ENCODE peak calls at places on chromosome 2, in ten cellular contexts. I, L, M, B, S, F, N, X, V and O are unnamed samples.

GRCh38 chr2:226187601-226188000 is 612.0 kb downstream of the IRS1 start:
- DNase-seq in I (no peak), L (no peak), M (no peak), B (no peak), S (no peak), F (no peak), N (no peak), X (no peak), V (peak), O (no peak)

GRCh38 chr2:211435331-211435730 is 878.9 kb downstream of the CPS1 start:
- DNase-seq in I (no peak), L (peak), M (no peak), B (no peak), S (no peak), F (no peak), N (no peak), X (no peak), V (no peak), O (no peak)

GRCh38 chr2:168518555-168519066 is 62.5 kb downstream of the CERS6 start:
- DNase-seq in I (no peak), L (peak), M (no peak), B (no peak), S (peak), F (peak), N (no peak), X (no peak), V (no peak), O (no peak)

GRCh38 chr2:172743898-172744297 is 8.3 kb downstream of the RAPGEF4 start:
- DNase-seq in I (no peak), L (no peak), M (no peak), B (no peak), S (no peak), F (no peak), N (no peak), X (no peak), V (no peak), O (no peak)

GRCh38 chr2:18623782-18624181 is 34.4 kb upstream of the NT5C1B start:
- DNase-seq in I (no peak), L (no peak), M (no peak), B (no peak), S (no peak), F (no peak), N (no peak), X (no peak), V (peak), O (no peak)

GRCh38 chr2:99975386-99975785 is 167.0 kb downstream of the AFF3 start:
- DNase-seq in I (no peak), L (no peak), M (no peak), B (no peak), S (no peak), F (no peak), N (no peak), X (no peak), V (peak), O (no peak)

GRCh38 chr2:96699621-96700020 is 40.2 kb downstream of the LMAN2L start:
- DNase-seq in I (no peak), L (no peak), M (peak), B (no peak), S (peak), F (no peak), N (no peak), X (no peak), V (no peak), O (no peak)

GRCh38 chr2:172969171-172969570 is 106.5 kb upstream of the MAP3K20 start:
- DNase-seq in I (no peak), L (no peak), M (no peak), B (no peak), S (no peak), F (no peak), N (no peak), X (no peak), V (no peak), O (no peak)

GRCh38 chr2:191170773-191171172 is 20.0 kb upstream of the STAT4 start:
- DNase-seq in I (no peak), L (no peak), M (no peak), B (no peak), S (no peak), F (no peak), N (no peak), X (no peak), V (peak), O (no peak)

GRCh38 chr2:9558948-9559381 is 3.3 kb upstream of the ADAM17 start:
- DNase-seq in I (no peak), L (no peak), M (no peak), B (no peak), S (peak), F (no peak), N (no peak), X (no peak), V (peak), O (no peak)

GRCh38 chr2:189082576-189082975 is 97.0 kb downstream of the COL5A2 start:
- DNase-seq in I (no peak), L (no peak), M (no peak), B (no peak), S (no peak), F (no peak), N (no peak), X (no peak), V (peak), O (no peak)

GRCh38 chr2:196853301-196854087 is 44.3 kb upstream of the C2orf66 start:
- DNase-seq in I (no peak), L (no peak), M (no peak), B (no peak), S (no peak), F (no peak), N (no peak), X (no peak), V (no peak), O (no peak)

GRCh38 chr2:109136542-109136941 is 7.5 kb downstream of the SH3RF3 start:
- DNase-seq in I (no peak), L (no peak), M (no peak), B (no peak), S (no peak), F (no peak), N (no peak), X (no peak), V (no peak), O (no peak)

GRCh38 chr2:206442854-206443734 is at the start of gene ADAM23:
- DNase-seq in I (peak), L (peak), M (no peak), B (peak), S (no peak), F (peak), N (peak), X (peak), V (peak), O (no peak)

GRCh38 chr2:119520696-119521436 is 3.4 kb downstream of the SCTR start:
- DNase-seq in I (no peak), L (peak), M (no peak), B (no peak), S (no peak), F (no peak), N (no peak), X (no peak), V (no peak), O (no peak)

GRCh38 chr2:223104336-223104735 is 52.3 kb downstream of the KCNE4 start:
- DNase-seq in I (no peak), L (no peak), M (no peak), B (no peak), S (no peak), F (no peak), N (no peak), X (no peak), V (no peak), O (no peak)

GRCh38 chr2:239561448-239562001 is 160.7 kb upstream of the HDAC4 start:
- DNase-seq in I (no peak), L (no peak), M (peak), B (no peak), S (peak), F (no peak), N (no peak), X (no peak), V (peak), O (no peak)

GRCh38 chr2:241636182-241636982 is 576 bp downstream of the THAP4 start:
- DNase-seq in I (peak), L (peak), M (no peak), B (peak), S (no peak), F (peak), N (peak), X (peak), V (peak), O (no peak)

GRCh38 chr2:70686577-70687460 is 81.2 kb downstream of the ADD2 start:
- DNase-seq in I (no peak), L (peak), M (peak), B (peak), S (peak), F (peak), N (peak), X (no peak), V (peak), O (peak)